ENCODE peak calls at places on chromosomes 13 and 19, in four cellular contexts. D is IMR-90, K is mesendoderm, H is H9. I is an unnamed sample.

GRCh38 chr13:71879945-71880344 is 12.9 kb upstream of the DACH1 start:
- DNase-seq in D (no peak), H (no peak), K (no peak), I (no peak)

GRCh38 chr19:16247353-16248182 is 49.9 kb downstream of the AP1M1 start:
- DNase-seq in H (peak), D (peak), K (peak), I (peak)

GRCh38 chr13:50340146-50340545 is 324.9 kb downstream of the KCNRG start:
- DNase-seq in D (no peak), H (no peak), K (peak), I (no peak)

GRCh38 chr13:98851276-98851675 is 98.8 kb upstream of the SLC15A1 start:
- DNase-seq in K (no peak), H (no peak), D (no peak), I (no peak)

GRCh38 chr13:30824651-30825050 is 81.4 kb upstream of the MEDAG start:
- DNase-seq in K (peak), H (no peak), D (no peak), I (no peak)

GRCh38 chr13:24220086-24220703 is 59.7 kb downstream of the SPATA13 start:
- DNase-seq in D (peak), H (peak), K (peak), I (peak)

GRCh38 chr13:79392882-79393563 is 13.0 kb downstream of the RBM26 start:
- DNase-seq in D (peak), H (no peak), K (no peak), I (peak)

GRCh38 chr19:4896372-4896771 is 6.3 kb downstream of the ARRDC5 start:
- DNase-seq in H (no peak), K (no peak), D (peak), I (peak)

GRCh38 chr13:50713849-50714248 is 129.6 kb downstream of the DLEU7 start:
- DNase-seq in D (peak), K (no peak), H (no peak), I (peak)

GRCh38 chr13:66558511-66558910 is 671.6 kb downstream of the PCDH9 start:
- DNase-seq in D (peak), H (no peak), K (peak), I (peak)

GRCh38 chr13:85108356-85108755 is 690.9 kb downstream of the SLITRK6 start:
- DNase-seq in D (no peak), K (no peak), H (no peak), I (no peak)

GRCh38 chr13:106906431-106906996 is 338.6 kb upstream of the ARGLU1 start:
- DNase-seq in D (no peak), H (no peak), K (no peak), I (no peak)

GRCh38 chr19:33815410-33816340 is 19.0 kb downstream of the KCTD15 start:
- DNase-seq in K (no peak), D (peak), H (no peak), I (peak)

GRCh38 chr19:34356875-34357274 is 8.1 kb upstream of the GPI start:
- DNase-seq in K (no peak), H (no peak), D (no peak), I (no peak)

GRCh38 chr13:94764576-94765321 is 52.4 kb upstream of the SOX21 start:
- DNase-seq in D (no peak), K (peak), H (no peak), I (no peak)

GRCh38 chr13:27967736-27968315 is 1.3 kb downstream of the CDX2 start:
- DNase-seq in H (peak), K (peak), D (no peak), I (peak)

GRCh38 chr13:27079421-27079958 is 92.1 kb downstream of the USP12 start:
- DNase-seq in D (peak), H (peak), K (peak), I (peak)

GRCh38 chr19:4115818-4116385 is 8.0 kb downstream of the MAP2K2 start:
- DNase-seq in H (no peak), D (no peak), K (no peak), I (no peak)

GRCh38 chr13:109784590-109785140 is 1.7 kb downstream of the IRS2 start:
- DNase-seq in D (peak), K (peak), H (peak), I (peak)

GRCh38 chr13:26878465-26878864 is 117.9 kb upstream of the GPR12 start:
- DNase-seq in H (no peak), K (no peak), D (no peak), I (no peak)

GRCh38 chr19:30344446-30345425 is 27.4 kb upstream of the ZNF536 start:
- DNase-seq in K (no peak), D (no peak), H (no peak), I (no peak)

GRCh38 chr13:50241479-50241878 is 226.2 kb downstream of the KCNRG start:
- DNase-seq in D (no peak), H (no peak), K (no peak), I (peak)

GRCh38 chr13:23433171-23434153 is at the start of gene SACS:
- DNase-seq in D (peak), K (peak), H (peak), I (peak)

DNA sequence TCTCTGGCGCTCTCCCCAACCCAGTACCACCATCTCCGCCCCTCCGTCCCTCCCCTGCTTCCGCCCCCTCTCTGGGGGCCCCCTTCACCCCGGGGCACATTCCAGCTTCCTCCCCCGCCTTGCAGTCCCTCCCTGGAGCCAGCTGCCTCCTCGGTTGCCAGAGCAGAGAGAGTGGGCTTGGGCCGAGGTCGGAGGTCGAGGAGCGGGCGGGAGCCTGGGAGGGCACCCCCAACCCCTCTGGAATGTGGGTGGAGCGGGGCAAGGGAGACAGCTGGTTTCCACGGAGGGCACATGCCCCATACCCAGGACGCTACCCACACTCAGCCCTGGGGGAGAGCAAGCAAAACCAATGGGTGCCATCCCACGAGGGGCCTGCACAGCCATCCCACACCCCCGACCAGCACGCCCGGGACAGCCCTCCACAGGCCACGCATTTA is 6.4 kb upstream of the CIRBP start:
- DNase-seq in D (no peak), K (no peak), H (no peak), I (no peak)
- H2BK120ac ChIP-seq in D (peak), K (no peak), H (no peak), I (peak)

GRCh38 chr13:99989376-99990044 is 7.9 kb downstream of the ZIC2 start:
- DNase-seq in H (peak), D (no peak), K (peak), I (no peak)

GRCh38 chr13:99990045-99990977 is 8.7 kb downstream of the ZIC2 start:
- DNase-seq in H (peak), D (no peak), K (peak), I (no peak)

GRCh38 chr13:99991806-99992242 is 10.2 kb downstream of the ZIC2 start:
- DNase-seq in K (peak), H (peak), D (no peak), I (no peak)

GRCh38 chr13:99992376-99992775 is 10.8 kb downstream of the ZIC2 start:
- DNase-seq in K (peak), D (no peak), H (no peak), I (no peak)

DNA sequence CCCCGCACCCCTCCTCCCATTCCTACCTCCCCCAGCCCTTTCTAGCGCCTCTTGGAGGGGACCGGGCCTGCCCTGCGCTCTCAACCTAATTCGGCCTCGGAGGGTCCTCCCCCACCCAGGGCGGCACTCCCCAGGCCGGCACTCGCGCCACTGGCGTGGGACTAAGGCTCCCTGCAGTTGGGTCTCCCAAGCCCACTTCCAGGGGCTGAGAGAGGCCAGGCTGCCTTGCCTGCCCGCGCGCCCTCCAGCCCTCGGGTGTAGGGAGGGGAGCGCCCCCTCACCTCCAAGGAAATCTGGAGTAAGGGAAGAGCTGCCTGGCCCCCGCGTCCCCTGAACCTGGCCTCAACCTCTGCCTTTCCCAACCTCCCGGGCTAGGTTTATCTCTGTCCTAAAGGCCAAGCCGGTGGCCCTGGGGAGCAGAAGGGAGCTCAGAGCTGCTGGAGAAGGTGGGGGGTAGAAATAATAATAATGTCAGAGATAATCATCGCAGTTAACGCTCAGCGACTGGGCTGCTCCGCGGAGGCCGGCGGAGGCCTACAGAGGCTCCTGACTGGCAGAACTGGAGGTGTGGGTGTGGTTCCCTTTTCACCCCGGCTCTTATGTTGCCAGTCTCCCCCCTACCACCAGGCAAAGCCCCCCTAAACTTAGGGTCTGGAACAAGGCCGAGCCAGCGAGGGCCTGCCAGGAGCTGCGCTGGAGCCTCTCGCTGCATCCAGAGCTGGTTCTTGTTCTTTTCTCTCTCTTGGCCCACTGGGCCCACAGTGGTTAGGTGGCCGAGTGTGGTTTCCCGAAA is 9.6 kb downstream of the ZIC2 start:
- DNase-seq in K (peak), D (no peak), H (peak), I (no peak)
- H2BK120ac ChIP-seq in K (peak), D (no peak), H (no peak), I (no peak)

GRCh38 chr13:39623466-39623865 is 20.5 kb upstream of the LHFPL6 start:
- DNase-seq in K (no peak), H (no peak), D (no peak), I (no peak)
- H2BK120ac ChIP-seq in K (no peak), H (no peak), D (no peak), I (no peak)

DNA sequence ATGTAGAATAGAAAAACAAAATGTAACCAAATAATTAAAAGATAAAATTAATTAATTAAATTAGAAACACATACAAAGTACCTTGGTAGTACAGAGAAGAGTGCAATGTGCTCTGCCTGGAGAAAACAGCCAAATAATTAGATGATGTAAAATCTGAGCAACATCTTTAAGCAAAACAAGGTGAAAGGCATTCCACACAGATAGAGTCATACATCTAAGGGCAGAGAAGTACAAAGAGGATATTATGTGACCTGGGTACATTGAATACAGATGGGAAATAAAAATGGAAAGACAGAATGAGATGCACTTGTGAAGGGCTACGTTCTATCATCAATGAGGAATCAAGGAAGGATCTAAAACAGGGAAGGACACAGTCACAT is 25.2 kb upstream of the FNDC3A start:
- DNase-seq in H (no peak), D (peak), K (peak), I (no peak)
- H2BK120ac ChIP-seq in H (no peak), D (no peak), K (no peak), I (no peak)

GRCh38 chr19:36214388-36215275 is at the start of the genes ZNF146 and ZNF565:
- DNase-seq in H (peak), D (peak), K (peak), I (peak)
- H2BK120ac ChIP-seq in H (peak), D (peak), K (no peak), I (peak)

DNA sequence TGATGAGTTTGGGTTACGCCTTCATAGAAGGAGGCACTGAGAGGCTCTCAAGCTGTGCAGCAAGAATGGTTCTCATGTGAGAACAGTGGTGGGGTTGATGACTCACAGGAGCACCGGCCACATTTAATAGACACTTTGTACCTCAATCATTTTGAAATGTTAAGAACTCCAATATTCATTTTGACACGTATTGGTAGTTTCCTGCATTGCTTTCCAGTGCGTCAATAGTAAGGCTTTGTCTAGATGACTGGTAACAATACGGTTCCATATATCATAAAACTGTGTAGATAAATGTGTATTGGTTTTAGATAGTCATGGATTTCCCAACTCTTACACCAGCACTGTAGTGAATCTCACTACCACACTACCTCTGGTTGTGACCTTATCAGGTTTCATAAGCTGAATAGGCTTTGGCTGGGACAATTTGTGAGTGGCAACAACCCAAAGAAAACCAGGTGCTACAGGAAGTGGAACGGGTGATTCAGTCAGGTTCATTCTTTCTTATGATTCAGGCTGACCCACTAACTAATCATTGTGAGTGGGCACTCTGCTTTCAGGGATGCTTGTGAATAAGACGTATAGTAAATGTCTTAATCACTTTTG is 362.6 kb downstream of the KLF5 start:
- DNase-seq in K (no peak), H (no peak), D (peak), I (no peak)
- H2BK120ac ChIP-seq in K (no peak), H (no peak), D (no peak), I (no peak)

GRCh38 chr13:25727250-25727649 is 324.6 kb downstream of the SHISA2 start:
- DNase-seq in K (no peak), D (no peak), H (no peak), I (no peak)
- H2BK120ac ChIP-seq in K (no peak), D (no peak), H (no peak), I (no peak)

GRCh38 chr13:76886292-76887061 is at the start of gene KCTD12:
- DNase-seq in K (peak), D (peak), H (peak), I (peak)
- H2BK120ac ChIP-seq in K (no peak), D (peak), H (no peak), I (peak)

DNA sequence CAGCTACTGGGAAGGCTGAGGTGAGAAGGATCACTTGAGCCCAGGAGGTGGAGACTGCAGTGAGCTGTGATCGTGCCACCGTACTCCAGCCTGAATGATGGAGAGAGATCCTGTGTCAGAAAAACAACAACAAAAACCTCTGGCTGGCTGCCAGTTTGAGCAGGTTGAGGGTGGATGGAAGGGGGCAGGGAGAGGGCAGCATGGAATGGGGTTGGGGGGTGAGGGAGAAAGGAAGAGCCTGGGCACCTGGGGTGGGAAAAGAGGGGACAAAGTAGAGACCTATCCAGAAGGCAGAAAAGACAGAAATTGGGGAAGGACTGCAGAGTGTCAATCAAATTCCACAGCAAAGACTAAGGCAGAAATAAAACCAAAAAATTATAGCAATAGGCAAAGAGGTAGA is 4.7 kb downstream of the SLC1A5 start:
- DNase-seq in H (no peak), D (no peak), K (no peak), I (no peak)
- H2BK120ac ChIP-seq in H (no peak), D (peak), K (no peak), I (peak)

GRCh38 chr19:2235396-2236284 is 489 bp downstream of the PLEKHJ1 start:
- DNase-seq in D (no peak), K (peak), H (no peak), I (no peak)
- H2BK120ac ChIP-seq in D (no peak), K (peak), H (no peak), I (peak)